ENCODE peak calls at places on chromosomes 13 and 19, in eight cellular contexts. One of them, this sample, is unnamed.

GRCh38 chr13:106492576-106493323 is 42.7 kb downstream of the EFNB2 start:
- DNase-seq in bronchial epithelial cell: no peak
- DNase-seq in lung: no peak
- DNase-seq in ELR: no peak
- DNase-seq in body of pancreas: no peak
- DNase-seq in IMR-90: no peak
- DNase-seq in progenitor cell of endocrine pancreas: no peak
- DNase-seq in MV-4-11: no peak
- DNase-seq in this sample: no peak

GRCh38 chr13:75566658-75567057 is 17.1 kb downstream of the UCHL3 start:
- DNase-seq in body of pancreas: no peak
- DNase-seq in bronchial epithelial cell: peak
- DNase-seq in ELR: peak
- DNase-seq in IMR-90: peak
- DNase-seq in lung: no peak
- DNase-seq in progenitor cell of endocrine pancreas: no peak
- DNase-seq in MV-4-11: no peak
- DNase-seq in this sample: no peak

GRCh38 chr19:34173145-34173956 is 1.0 kb downstream of the LSM14A start:
- DNase-seq in body of pancreas: peak
- DNase-seq in MV-4-11: peak
- DNase-seq in bronchial epithelial cell: peak
- DNase-seq in ELR: peak
- DNase-seq in progenitor cell of endocrine pancreas: peak
- DNase-seq in IMR-90: peak
- DNase-seq in lung: peak
- DNase-seq in this sample: no peak

GRCh38 chr13:45055198-45055901 is 65.0 kb upstream of the GTF2F2 start:
- DNase-seq in MV-4-11: peak
- DNase-seq in ELR: peak
- DNase-seq in bronchial epithelial cell: peak
- DNase-seq in body of pancreas: no peak
- DNase-seq in progenitor cell of endocrine pancreas: no peak
- DNase-seq in IMR-90: peak
- DNase-seq in lung: no peak
- DNase-seq in this sample: peak

GRCh38 chr19:3550947-3551807 is 6.2 kb downstream of the MFSD12 start:
- DNase-seq in lung: no peak
- DNase-seq in body of pancreas: no peak
- DNase-seq in progenitor cell of endocrine pancreas: no peak
- DNase-seq in ELR: no peak
- DNase-seq in MV-4-11: no peak
- DNase-seq in bronchial epithelial cell: no peak
- DNase-seq in IMR-90: no peak
- DNase-seq in this sample: no peak

GRCh38 chr19:58330458-58330857 is 3.7 kb downstream of the ZSCAN22 start:
- DNase-seq in bronchial epithelial cell: peak
- DNase-seq in lung: no peak
- DNase-seq in ELR: peak
- DNase-seq in progenitor cell of endocrine pancreas: no peak
- DNase-seq in IMR-90: peak
- DNase-seq in body of pancreas: no peak
- DNase-seq in MV-4-11: no peak
- DNase-seq in this sample: no peak

GRCh38 chr19:45234089-45234869 is 10.9 kb downstream of the EXOC3L2 start:
- DNase-seq in MV-4-11: no peak
- DNase-seq in bronchial epithelial cell: no peak
- DNase-seq in body of pancreas: no peak
- DNase-seq in progenitor cell of endocrine pancreas: peak
- DNase-seq in ELR: no peak
- DNase-seq in lung: no peak
- DNase-seq in IMR-90: no peak
- DNase-seq in this sample: no peak

GRCh38 chr19:56566904-56567273 is 379 bp upstream of the ZNF470 start:
- DNase-seq in progenitor cell of endocrine pancreas: peak
- DNase-seq in ELR: peak
- DNase-seq in bronchial epithelial cell: peak
- DNase-seq in body of pancreas: peak
- DNase-seq in MV-4-11: peak
- DNase-seq in IMR-90: no peak
- DNase-seq in lung: peak
- DNase-seq in this sample: no peak

GRCh38 chr13:83622422-83622784 is 259.9 kb downstream of the SLITRK1 start:
- DNase-seq in bronchial epithelial cell: peak
- DNase-seq in IMR-90: peak
- DNase-seq in MV-4-11: no peak
- DNase-seq in ELR: peak
- DNase-seq in body of pancreas: no peak
- DNase-seq in lung: no peak
- DNase-seq in progenitor cell of endocrine pancreas: no peak
- DNase-seq in this sample: no peak

GRCh38 chr19:47839411-47839810 is 17.7 kb downstream of the CRX start:
- DNase-seq in body of pancreas: no peak
- DNase-seq in MV-4-11: no peak
- DNase-seq in progenitor cell of endocrine pancreas: no peak
- DNase-seq in bronchial epithelial cell: no peak
- DNase-seq in lung: no peak
- DNase-seq in IMR-90: no peak
- DNase-seq in ELR: no peak
- DNase-seq in this sample: no peak

GRCh38 chr19:16190736-16191135 is 5.5 kb downstream of the FAM32A start:
- DNase-seq in body of pancreas: no peak
- DNase-seq in lung: no peak
- DNase-seq in MV-4-11: no peak
- DNase-seq in progenitor cell of endocrine pancreas: no peak
- DNase-seq in bronchial epithelial cell: no peak
- DNase-seq in IMR-90: no peak
- DNase-seq in ELR: no peak
- DNase-seq in this sample: no peak

GRCh38 chr13:44386932-44387556 is 13.4 kb downstream of the SERP2 start:
- DNase-seq in bronchial epithelial cell: no peak
- DNase-seq in IMR-90: no peak
- DNase-seq in MV-4-11: no peak
- DNase-seq in body of pancreas: no peak
- DNase-seq in ELR: no peak
- DNase-seq in progenitor cell of endocrine pancreas: no peak
- DNase-seq in lung: no peak
- DNase-seq in this sample: no peak

GRCh38 chr13:80235131-80235530 is 105.8 kb downstream of the SPRY2 start:
- DNase-seq in progenitor cell of endocrine pancreas: no peak
- DNase-seq in MV-4-11: peak
- DNase-seq in lung: no peak
- DNase-seq in ELR: peak
- DNase-seq in bronchial epithelial cell: no peak
- DNase-seq in IMR-90: no peak
- DNase-seq in body of pancreas: no peak
- DNase-seq in this sample: no peak

GRCh38 chr13:43307921-43308433 is 284.6 kb downstream of the DNAJC15 start:
- DNase-seq in IMR-90: peak
- DNase-seq in progenitor cell of endocrine pancreas: no peak
- DNase-seq in MV-4-11: peak
- DNase-seq in lung: peak
- DNase-seq in body of pancreas: peak
- DNase-seq in ELR: peak
- DNase-seq in bronchial epithelial cell: peak
- DNase-seq in this sample: peak

GRCh38 chr19:7242601-7243258 is 51.5 kb downstream of the INSR start:
- DNase-seq in ELR: peak
- DNase-seq in lung: no peak
- DNase-seq in progenitor cell of endocrine pancreas: no peak
- DNase-seq in body of pancreas: no peak
- DNase-seq in IMR-90: peak
- DNase-seq in MV-4-11: peak
- DNase-seq in bronchial epithelial cell: peak
- DNase-seq in this sample: no peak

GRCh38 chr13:44906758-44907157 is 82.5 kb downstream of the NUFIP1 start:
- DNase-seq in progenitor cell of endocrine pancreas: no peak
- DNase-seq in ELR: no peak
- DNase-seq in IMR-90: peak
- DNase-seq in body of pancreas: peak
- DNase-seq in lung: no peak
- DNase-seq in bronchial epithelial cell: no peak
- DNase-seq in MV-4-11: no peak
- DNase-seq in this sample: no peak

GRCh38 chr13:55566779-55567178 is 1573.9 kb upstream of the PRR20A start:
- DNase-seq in IMR-90: no peak
- DNase-seq in lung: no peak
- DNase-seq in body of pancreas: no peak
- DNase-seq in bronchial epithelial cell: no peak
- DNase-seq in progenitor cell of endocrine pancreas: no peak
- DNase-seq in ELR: no peak
- DNase-seq in MV-4-11: no peak
- DNase-seq in this sample: no peak

GRCh38 chr13:79898996-79899395 is 418.0 kb downstream of the NDFIP2 start:
- DNase-seq in ELR: peak
- DNase-seq in body of pancreas: no peak
- DNase-seq in progenitor cell of endocrine pancreas: no peak
- DNase-seq in lung: no peak
- DNase-seq in MV-4-11: no peak
- DNase-seq in IMR-90: peak
- DNase-seq in bronchial epithelial cell: peak
- DNase-seq in this sample: no peak

GRCh38 chr19:38649305-38650179 is 2.1 kb downstream of the ACTN4 start:
- DNase-seq in ELR: peak
- DNase-seq in MV-4-11: no peak
- DNase-seq in body of pancreas: peak
- DNase-seq in progenitor cell of endocrine pancreas: no peak
- DNase-seq in bronchial epithelial cell: peak
- DNase-seq in lung: peak
- DNase-seq in IMR-90: no peak
- DNase-seq in this sample: peak

GRCh38 chr13:76462003-76462402 is 424.2 kb downstream of the KCTD12 start:
- DNase-seq in bronchial epithelial cell: no peak
- DNase-seq in lung: no peak
- DNase-seq in progenitor cell of endocrine pancreas: no peak
- DNase-seq in IMR-90: peak
- DNase-seq in ELR: no peak
- DNase-seq in body of pancreas: no peak
- DNase-seq in MV-4-11: no peak
- DNase-seq in this sample: no peak

GRCh38 chr13:111639994-111640393 is 319.6 kb downstream of the TEX29 start:
- DNase-seq in ELR: no peak
- DNase-seq in body of pancreas: no peak
- DNase-seq in progenitor cell of endocrine pancreas: no peak
- DNase-seq in MV-4-11: no peak
- DNase-seq in bronchial epithelial cell: no peak
- DNase-seq in IMR-90: no peak
- DNase-seq in lung: no peak
- DNase-seq in this sample: no peak

GRCh38 chr19:4506449-4507149 is 11.7 kb downstream of the PLIN4 start:
- DNase-seq in bronchial epithelial cell: peak
- DNase-seq in lung: no peak
- DNase-seq in IMR-90: peak
- DNase-seq in MV-4-11: peak
- DNase-seq in progenitor cell of endocrine pancreas: no peak
- DNase-seq in body of pancreas: no peak
- DNase-seq in ELR: peak
- DNase-seq in this sample: no peak

GRCh38 chr13:79455331-79455730 is 25.6 kb upstream of the NDFIP2 start:
- DNase-seq in MV-4-11: no peak
- DNase-seq in lung: no peak
- DNase-seq in IMR-90: peak
- DNase-seq in body of pancreas: no peak
- DNase-seq in bronchial epithelial cell: no peak
- DNase-seq in progenitor cell of endocrine pancreas: no peak
- DNase-seq in ELR: peak
- DNase-seq in this sample: no peak

GRCh38 chr19:28027116-28027515 is 1185.8 kb downstream of the UQCRFS1 start:
- DNase-seq in ELR: no peak
- DNase-seq in IMR-90: no peak
- DNase-seq in lung: no peak
- DNase-seq in MV-4-11: no peak
- DNase-seq in bronchial epithelial cell: no peak
- DNase-seq in progenitor cell of endocrine pancreas: no peak
- DNase-seq in body of pancreas: no peak
- DNase-seq in this sample: no peak

GRCh38 chr19:10516671-10517286 is 468 bp downstream of the S1PR5 start:
- DNase-seq in bronchial epithelial cell: peak
- DNase-seq in lung: no peak
- DNase-seq in ELR: peak
- DNase-seq in IMR-90: no peak
- DNase-seq in MV-4-11: no peak
- DNase-seq in progenitor cell of endocrine pancreas: no peak
- DNase-seq in body of pancreas: no peak
- DNase-seq in this sample: no peak

GRCh38 chr19:40804783-40805242 is 5.8 kb downstream of the EGLN2 start:
- DNase-seq in MV-4-11: no peak
- DNase-seq in progenitor cell of endocrine pancreas: no peak
- DNase-seq in ELR: no peak
- DNase-seq in bronchial epithelial cell: no peak
- DNase-seq in lung: no peak
- DNase-seq in IMR-90: no peak
- DNase-seq in body of pancreas: no peak
- DNase-seq in this sample: no peak

This sample was measured in RWPE2.